ENCODE peak calls at places on chromosome 12, in seven cellular contexts. One of them, this sample, is unnamed. For H3K4me1, the result is how much of the 10 kb centered on the place peaks cover.

GRCh38 chr12:114764516-114764915 is 80.5 kb upstream of the TBX3 start:
- DNase-seq in naive thymus-derived CD4-positive, alpha-beta T cell: no peak
- DNase-seq in PC-3: no peak
- DNase-seq in esophagus squamous epithelium: no peak
- DNase-seq in mesenchymal stem cell: no peak
- DNase-seq in left ventricle myocardium inferior: no peak
- DNase-seq in adrenal gland: no peak
- DNase-seq in this sample: no peak

GRCh38 chr12:22101749-22102243 is 55.8 kb downstream of the CMAS start:
- DNase-seq in naive thymus-derived CD4-positive, alpha-beta T cell: no peak
- DNase-seq in PC-3: peak
- DNase-seq in esophagus squamous epithelium: no peak
- DNase-seq in mesenchymal stem cell: peak
- DNase-seq in left ventricle myocardium inferior: no peak
- DNase-seq in adrenal gland: no peak
- DNase-seq in this sample: no peak

GRCh38 chr12:102631274-102631673 is 150.9 kb upstream of the IGF1 start:
- DNase-seq in naive thymus-derived CD4-positive, alpha-beta T cell: no peak
- DNase-seq in PC-3: peak
- DNase-seq in esophagus squamous epithelium: no peak
- DNase-seq in mesenchymal stem cell: peak
- DNase-seq in left ventricle myocardium inferior: no peak
- DNase-seq in adrenal gland: no peak
- DNase-seq in this sample: no peak

GRCh38 chr12:24118675-24119074 is 169.2 kb upstream of the SOX5 start:
- DNase-seq in naive thymus-derived CD4-positive, alpha-beta T cell: no peak
- DNase-seq in PC-3: no peak
- DNase-seq in esophagus squamous epithelium: no peak
- DNase-seq in mesenchymal stem cell: peak
- DNase-seq in left ventricle myocardium inferior: no peak
- DNase-seq in adrenal gland: no peak
- DNase-seq in this sample: no peak

GRCh38 chr12:122006186-122006926 is 15.3 kb upstream of the BCL7A start:
- DNase-seq in naive thymus-derived CD4-positive, alpha-beta T cell: no peak
- DNase-seq in PC-3: no peak
- DNase-seq in esophagus squamous epithelium: no peak
- DNase-seq in mesenchymal stem cell: no peak
- DNase-seq in left ventricle myocardium inferior: no peak
- DNase-seq in adrenal gland: no peak
- DNase-seq in this sample: no peak

GRCh38 chr12:13243516-13244070 is 47.1 kb downstream of the EMP1 start:
- DNase-seq in naive thymus-derived CD4-positive, alpha-beta T cell: no peak
- DNase-seq in PC-3: no peak
- DNase-seq in esophagus squamous epithelium: no peak
- DNase-seq in mesenchymal stem cell: no peak
- DNase-seq in left ventricle myocardium inferior: no peak
- DNase-seq in adrenal gland: no peak
- DNase-seq in this sample: no peak

GRCh38 chr12:46320731-46321130 is 51.8 kb downstream of the SLC38A2 start:
- DNase-seq in naive thymus-derived CD4-positive, alpha-beta T cell: no peak
- DNase-seq in PC-3: no peak
- DNase-seq in esophagus squamous epithelium: no peak
- DNase-seq in mesenchymal stem cell: no peak
- DNase-seq in left ventricle myocardium inferior: no peak
- DNase-seq in adrenal gland: no peak
- DNase-seq in this sample: no peak

GRCh38 chr12:54169036-54169435 is 19.7 kb downstream of the SMUG1 start:
- DNase-seq in naive thymus-derived CD4-positive, alpha-beta T cell: no peak
- DNase-seq in PC-3: no peak
- DNase-seq in esophagus squamous epithelium: no peak
- DNase-seq in mesenchymal stem cell: no peak
- DNase-seq in left ventricle myocardium inferior: no peak
- DNase-seq in adrenal gland: no peak
- DNase-seq in this sample: no peak

GRCh38 chr12:93773122-93773871 is 96.1 kb downstream of the CRADD start:
- DNase-seq in naive thymus-derived CD4-positive, alpha-beta T cell: peak
- DNase-seq in PC-3: no peak
- DNase-seq in esophagus squamous epithelium: no peak
- DNase-seq in mesenchymal stem cell: peak
- DNase-seq in left ventricle myocardium inferior: no peak
- DNase-seq in adrenal gland: peak
- DNase-seq in this sample: no peak

GRCh38 chr12:80513211-80513610 is 69.2 kb downstream of the PTPRQ start:
- DNase-seq in naive thymus-derived CD4-positive, alpha-beta T cell: no peak
- DNase-seq in PC-3: no peak
- DNase-seq in esophagus squamous epithelium: no peak
- DNase-seq in mesenchymal stem cell: no peak
- DNase-seq in left ventricle myocardium inferior: no peak
- DNase-seq in adrenal gland: no peak
- DNase-seq in this sample: no peak

GRCh38 chr12:30462249-30462648 is 233.4 kb downstream of the IPO8 start:
- DNase-seq in naive thymus-derived CD4-positive, alpha-beta T cell: no peak
- DNase-seq in PC-3: no peak
- DNase-seq in esophagus squamous epithelium: no peak
- DNase-seq in mesenchymal stem cell: no peak
- DNase-seq in left ventricle myocardium inferior: no peak
- DNase-seq in adrenal gland: no peak
- DNase-seq in this sample: no peak

GRCh38 chr12:88377973-88378372 is 202.3 kb downstream of the KITLG start:
- DNase-seq in naive thymus-derived CD4-positive, alpha-beta T cell: no peak
- DNase-seq in PC-3: no peak
- DNase-seq in esophagus squamous epithelium: no peak
- DNase-seq in mesenchymal stem cell: no peak
- DNase-seq in left ventricle myocardium inferior: no peak
- DNase-seq in adrenal gland: no peak
- DNase-seq in this sample: no peak

GRCh38 chr12:20040844-20041243 is 327.5 kb upstream of the PDE3A start:
- DNase-seq in naive thymus-derived CD4-positive, alpha-beta T cell: no peak
- DNase-seq in PC-3: no peak
- DNase-seq in esophagus squamous epithelium: no peak
- DNase-seq in mesenchymal stem cell: no peak
- DNase-seq in left ventricle myocardium inferior: peak
- DNase-seq in adrenal gland: no peak
- DNase-seq in this sample: no peak

GRCh38 chr12:110071504-110071903 is 23.2 kb upstream of the C12orf76 start:
- DNase-seq in naive thymus-derived CD4-positive, alpha-beta T cell: no peak
- DNase-seq in PC-3: no peak
- DNase-seq in esophagus squamous epithelium: no peak
- DNase-seq in mesenchymal stem cell: no peak
- DNase-seq in left ventricle myocardium inferior: no peak
- DNase-seq in adrenal gland: no peak
- DNase-seq in this sample: no peak

GRCh38 chr12:78959556-78959955 is 95.0 kb downstream of the SYT1 start:
- DNase-seq in naive thymus-derived CD4-positive, alpha-beta T cell: no peak
- DNase-seq in PC-3: no peak
- DNase-seq in esophagus squamous epithelium: no peak
- DNase-seq in mesenchymal stem cell: no peak
- DNase-seq in left ventricle myocardium inferior: no peak
- DNase-seq in adrenal gland: no peak
- DNase-seq in this sample: no peak

GRCh38 chr12:13749380-13749779 is 232.0 kb downstream of the GRIN2B start:
- DNase-seq in naive thymus-derived CD4-positive, alpha-beta T cell: no peak
- DNase-seq in PC-3: no peak
- DNase-seq in esophagus squamous epithelium: no peak
- DNase-seq in mesenchymal stem cell: no peak
- DNase-seq in left ventricle myocardium inferior: no peak
- DNase-seq in adrenal gland: no peak
- DNase-seq in this sample: no peak

GRCh38 chr12:116551952-116552749 is 7.0 kb upstream of the MAP1LC3B2 start:
- DNase-seq in naive thymus-derived CD4-positive, alpha-beta T cell: no peak
- DNase-seq in PC-3: peak
- DNase-seq in esophagus squamous epithelium: no peak
- DNase-seq in mesenchymal stem cell: peak
- DNase-seq in left ventricle myocardium inferior: no peak
- DNase-seq in adrenal gland: no peak
- DNase-seq in this sample: no peak

GRCh38 chr12:29578070-29578469 is 80.6 kb upstream of the OVCH1 start:
- DNase-seq in naive thymus-derived CD4-positive, alpha-beta T cell: no peak
- DNase-seq in PC-3: no peak
- DNase-seq in esophagus squamous epithelium: no peak
- DNase-seq in mesenchymal stem cell: no peak
- DNase-seq in left ventricle myocardium inferior: no peak
- DNase-seq in adrenal gland: no peak
- DNase-seq in this sample: no peak

GRCh38 chr12:4584896-4585295 is 22.9 kb downstream of the DYRK4 start:
- DNase-seq in naive thymus-derived CD4-positive, alpha-beta T cell: no peak
- DNase-seq in PC-3: no peak
- DNase-seq in esophagus squamous epithelium: no peak
- DNase-seq in mesenchymal stem cell: no peak
- DNase-seq in left ventricle myocardium inferior: no peak
- DNase-seq in adrenal gland: no peak
- DNase-seq in this sample: no peak

DNA sequence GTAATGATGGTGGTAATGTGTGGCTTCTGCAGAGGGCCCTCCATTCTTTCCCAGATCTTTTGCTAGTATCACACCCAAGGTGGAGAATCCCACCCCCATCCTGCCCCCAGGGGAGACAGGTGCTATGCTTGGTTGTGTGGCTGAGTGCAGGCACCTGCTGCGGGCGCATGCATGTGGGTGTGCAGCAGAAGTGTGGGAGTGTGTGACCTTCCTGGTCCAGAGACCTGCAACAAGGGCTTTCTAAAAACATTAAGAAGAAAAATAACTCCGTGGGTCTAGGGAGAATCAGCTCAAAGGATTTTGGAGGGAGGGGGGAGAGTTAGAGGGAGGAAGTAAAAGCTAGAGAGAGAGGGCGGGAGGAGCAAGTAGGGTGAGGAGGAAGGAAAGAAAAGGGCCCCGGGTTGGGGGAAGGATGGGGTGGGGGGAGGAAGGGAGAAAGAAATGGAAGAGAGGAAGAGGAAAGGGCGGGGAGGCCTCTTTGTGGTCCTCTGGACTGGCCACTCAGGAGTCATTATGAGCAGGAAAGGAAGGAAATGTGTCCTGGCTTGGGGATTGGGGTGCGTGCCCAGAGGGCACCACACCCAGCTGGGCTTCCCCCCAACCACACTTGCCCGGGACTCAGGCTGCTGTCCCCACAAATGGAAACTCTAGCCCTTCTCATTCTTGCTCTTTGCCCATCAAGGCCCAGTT is 3.0 kb upstream of the FIGNL2 start:
- DNase-seq in naive thymus-derived CD4-positive, alpha-beta T cell: no peak
- DNase-seq in PC-3: no peak
- DNase-seq in esophagus squamous epithelium: no peak
- DNase-seq in mesenchymal stem cell: no peak
- DNase-seq in left ventricle myocardium inferior: peak
- DNase-seq in adrenal gland: no peak
- DNase-seq in this sample: no peak
- H3K4me1 ChIP-seq in naive thymus-derived CD4-positive, alpha-beta T cell: under half
- H3K4me1 ChIP-seq in PC-3: under half
- H3K4me1 ChIP-seq in esophagus squamous epithelium: under half
- H3K4me1 ChIP-seq in mesenchymal stem cell: under half
- H3K4me1 ChIP-seq in left ventricle myocardium inferior: half or more
- H3K4me1 ChIP-seq in adrenal gland: under half
- H3K4me1 ChIP-seq in this sample: under half

GRCh38 chr12:41801261-41801660 is 343.4 kb downstream of the GXYLT1 start:
- DNase-seq in naive thymus-derived CD4-positive, alpha-beta T cell: no peak
- DNase-seq in PC-3: no peak
- DNase-seq in esophagus squamous epithelium: no peak
- DNase-seq in mesenchymal stem cell: no peak
- DNase-seq in left ventricle myocardium inferior: no peak
- DNase-seq in adrenal gland: no peak
- DNase-seq in this sample: no peak
- H3K27ac ChIP-seq in naive thymus-derived CD4-positive, alpha-beta T cell: no peak
- H3K27ac ChIP-seq in PC-3: no peak
- H3K27ac ChIP-seq in esophagus squamous epithelium: no peak
- H3K27ac ChIP-seq in mesenchymal stem cell: no peak
- H3K27ac ChIP-seq in left ventricle myocardium inferior: no peak
- H3K27ac ChIP-seq in adrenal gland: no peak
- H3K27ac ChIP-seq in this sample: no peak

DNA sequence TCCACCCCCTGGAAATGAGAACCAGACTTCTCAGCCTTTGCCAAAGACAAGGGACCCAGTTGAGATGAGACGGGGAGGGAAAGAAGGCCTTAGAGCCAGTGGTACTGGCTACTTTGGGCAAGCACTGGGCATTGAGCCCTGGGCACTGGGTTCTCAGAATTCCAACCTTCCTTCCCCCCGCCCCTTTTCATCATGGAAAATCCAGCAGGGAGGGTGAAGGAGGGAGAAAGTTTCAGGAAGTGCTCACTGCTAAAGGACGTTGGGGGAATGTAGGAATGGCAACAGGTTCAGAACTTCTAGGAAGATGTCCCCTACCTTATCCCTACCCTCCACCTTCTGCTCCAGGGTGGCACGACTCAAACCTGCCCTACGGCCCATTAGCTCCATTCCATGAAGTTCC is 4.2 kb upstream of the TNS2 start:
- DNase-seq in naive thymus-derived CD4-positive, alpha-beta T cell: no peak
- DNase-seq in PC-3: no peak
- DNase-seq in esophagus squamous epithelium: no peak
- DNase-seq in mesenchymal stem cell: no peak
- DNase-seq in left ventricle myocardium inferior: no peak
- DNase-seq in adrenal gland: peak
- DNase-seq in this sample: peak
- H3K4me1 ChIP-seq in naive thymus-derived CD4-positive, alpha-beta T cell: under half
- H3K4me1 ChIP-seq in PC-3: under half
- H3K4me1 ChIP-seq in esophagus squamous epithelium: under half
- H3K4me1 ChIP-seq in mesenchymal stem cell: under half
- H3K4me1 ChIP-seq in left ventricle myocardium inferior: half or more
- H3K4me1 ChIP-seq in adrenal gland: half or more
- H3K4me1 ChIP-seq in this sample: under half

GRCh38 chr12:51687142-51687935 is 96.3 kb downstream of the SCN8A start:
- DNase-seq in naive thymus-derived CD4-positive, alpha-beta T cell: no peak
- DNase-seq in PC-3: peak
- DNase-seq in esophagus squamous epithelium: no peak
- DNase-seq in mesenchymal stem cell: no peak
- DNase-seq in left ventricle myocardium inferior: no peak
- DNase-seq in adrenal gland: no peak
- DNase-seq in this sample: no peak
- H3K27ac ChIP-seq in naive thymus-derived CD4-positive, alpha-beta T cell: no peak
- H3K27ac ChIP-seq in PC-3: no peak
- H3K27ac ChIP-seq in esophagus squamous epithelium: no peak
- H3K27ac ChIP-seq in mesenchymal stem cell: no peak
- H3K27ac ChIP-seq in left ventricle myocardium inferior: no peak
- H3K27ac ChIP-seq in adrenal gland: no peak
- H3K27ac ChIP-seq in this sample: no peak

GRCh38 chr12:53066594-53066978 is 12.6 kb downstream of the SPRYD3 start:
- DNase-seq in naive thymus-derived CD4-positive, alpha-beta T cell: no peak
- DNase-seq in PC-3: no peak
- DNase-seq in esophagus squamous epithelium: no peak
- DNase-seq in mesenchymal stem cell: no peak
- DNase-seq in left ventricle myocardium inferior: no peak
- DNase-seq in adrenal gland: no peak
- DNase-seq in this sample: peak
- H3K4me1 ChIP-seq in naive thymus-derived CD4-positive, alpha-beta T cell: under half
- H3K4me1 ChIP-seq in PC-3: under half
- H3K4me1 ChIP-seq in esophagus squamous epithelium: under half
- H3K4me1 ChIP-seq in mesenchymal stem cell: under half
- H3K4me1 ChIP-seq in left ventricle myocardium inferior: half or more
- H3K4me1 ChIP-seq in adrenal gland: half or more
- H3K4me1 ChIP-seq in this sample: under half

GRCh38 chr12:62335801-62336200 is 75.6 kb downstream of the USP15 start:
- DNase-seq in naive thymus-derived CD4-positive, alpha-beta T cell: no peak
- DNase-seq in PC-3: no peak
- DNase-seq in esophagus squamous epithelium: no peak
- DNase-seq in mesenchymal stem cell: no peak
- DNase-seq in left ventricle myocardium inferior: no peak
- DNase-seq in adrenal gland: no peak
- DNase-seq in this sample: no peak
- H3K27ac ChIP-seq in naive thymus-derived CD4-positive, alpha-beta T cell: no peak
- H3K27ac ChIP-seq in PC-3: no peak
- H3K27ac ChIP-seq in esophagus squamous epithelium: no peak
- H3K27ac ChIP-seq in mesenchymal stem cell: no peak
- H3K27ac ChIP-seq in left ventricle myocardium inferior: no peak
- H3K27ac ChIP-seq in adrenal gland: no peak
- H3K27ac ChIP-seq in this sample: no peak

This sample was measured in uterus.